ENCODE peak calls at places on chromosomes 16 and 17, in eight cellular contexts. One of them, this sample, is unnamed.

GRCh38 chr16:85253127-85253941 is 141.1 kb upstream of the CIBAR2 start:
- DNase-seq in stomach: peak
- DNase-seq in AG09309: no peak
- DNase-seq in IMR-90: peak
- DNase-seq in lower leg skin: no peak
- DNase-seq in sigmoid colon: peak
- DNase-seq in AG10803: peak
- DNase-seq in left ventricle myocardium inferior: peak
- DNase-seq in this sample: peak

GRCh38 chr16:67229906-67230808 is 3.2 kb downstream of the TMEM208 start:
- DNase-seq in stomach: no peak
- DNase-seq in AG09309: no peak
- DNase-seq in IMR-90: no peak
- DNase-seq in lower leg skin: no peak
- DNase-seq in sigmoid colon: no peak
- DNase-seq in AG10803: no peak
- DNase-seq in left ventricle myocardium inferior: no peak
- DNase-seq in this sample: no peak

GRCh38 chr16:4309833-4310266 is 6.0 kb upstream of the GLIS2 start:
- DNase-seq in stomach: peak
- DNase-seq in AG09309: no peak
- DNase-seq in IMR-90: peak
- DNase-seq in lower leg skin: no peak
- DNase-seq in sigmoid colon: peak
- DNase-seq in AG10803: peak
- DNase-seq in left ventricle myocardium inferior: peak
- DNase-seq in this sample: peak

GRCh38 chr16:15682105-15682570 is 32.1 kb downstream of the NDE1 start:
- DNase-seq in stomach: peak
- DNase-seq in AG09309: no peak
- DNase-seq in IMR-90: peak
- DNase-seq in lower leg skin: peak
- DNase-seq in sigmoid colon: no peak
- DNase-seq in AG10803: peak
- DNase-seq in left ventricle myocardium inferior: no peak
- DNase-seq in this sample: peak

GRCh38 chr16:46728804-46729203 is 19.3 kb downstream of the MYLK3 start:
- DNase-seq in stomach: no peak
- DNase-seq in AG09309: no peak
- DNase-seq in IMR-90: no peak
- DNase-seq in lower leg skin: no peak
- DNase-seq in sigmoid colon: no peak
- DNase-seq in AG10803: no peak
- DNase-seq in left ventricle myocardium inferior: no peak
- DNase-seq in this sample: no peak

GRCh38 chr16:23899869-23900268 is 64.1 kb downstream of the PRKCB start:
- DNase-seq in stomach: no peak
- DNase-seq in AG09309: no peak
- DNase-seq in IMR-90: no peak
- DNase-seq in lower leg skin: no peak
- DNase-seq in sigmoid colon: no peak
- DNase-seq in AG10803: no peak
- DNase-seq in left ventricle myocardium inferior: no peak
- DNase-seq in this sample: no peak

GRCh38 chr16:50909831-50910697 is 168.2 kb downstream of the CYLD start:
- DNase-seq in stomach: no peak
- DNase-seq in AG09309: no peak
- DNase-seq in IMR-90: no peak
- DNase-seq in lower leg skin: no peak
- DNase-seq in sigmoid colon: no peak
- DNase-seq in AG10803: no peak
- DNase-seq in left ventricle myocardium inferior: no peak
- DNase-seq in this sample: no peak

GRCh38 chr16:19138601-19139000 is 24.8 kb downstream of the ITPRIPL2 start:
- DNase-seq in stomach: peak
- DNase-seq in AG09309: no peak
- DNase-seq in IMR-90: peak
- DNase-seq in lower leg skin: peak
- DNase-seq in sigmoid colon: peak
- DNase-seq in AG10803: peak
- DNase-seq in left ventricle myocardium inferior: peak
- DNase-seq in this sample: peak

GRCh38 chr16:53905028-53905427 is 201.1 kb downstream of the FTO start:
- DNase-seq in stomach: no peak
- DNase-seq in AG09309: no peak
- DNase-seq in IMR-90: no peak
- DNase-seq in lower leg skin: no peak
- DNase-seq in sigmoid colon: no peak
- DNase-seq in AG10803: no peak
- DNase-seq in left ventricle myocardium inferior: no peak
- DNase-seq in this sample: no peak

GRCh38 chr17:75019146-75019545 is 6.7 kb downstream of the MRPL58 start:
- DNase-seq in stomach: no peak
- DNase-seq in AG09309: no peak
- DNase-seq in IMR-90: no peak
- DNase-seq in lower leg skin: no peak
- DNase-seq in sigmoid colon: no peak
- DNase-seq in AG10803: no peak
- DNase-seq in left ventricle myocardium inferior: no peak
- DNase-seq in this sample: no peak

GRCh38 chr16:15650698-15651161 is 685 bp downstream of the NDE1 start:
- DNase-seq in stomach: no peak
- DNase-seq in AG09309: no peak
- DNase-seq in IMR-90: peak
- DNase-seq in lower leg skin: no peak
- DNase-seq in sigmoid colon: no peak
- DNase-seq in AG10803: no peak
- DNase-seq in left ventricle myocardium inferior: no peak
- DNase-seq in this sample: peak

GRCh38 chr16:73166972-73167550 is 119.1 kb upstream of the ZFHX3 start:
- DNase-seq in stomach: no peak
- DNase-seq in AG09309: no peak
- DNase-seq in IMR-90: no peak
- DNase-seq in lower leg skin: no peak
- DNase-seq in sigmoid colon: no peak
- DNase-seq in AG10803: peak
- DNase-seq in left ventricle myocardium inferior: no peak
- DNase-seq in this sample: peak
- H3K4me3 ChIP-seq in stomach: no peak
- H3K4me3 ChIP-seq in AG09309: no peak
- H3K4me3 ChIP-seq in IMR-90: no peak
- H3K4me3 ChIP-seq in lower leg skin: no peak
- H3K4me3 ChIP-seq in sigmoid colon: peak
- H3K4me3 ChIP-seq in AG10803: no peak
- H3K4me3 ChIP-seq in left ventricle myocardium inferior: peak
- H3K4me3 ChIP-seq in this sample: peak

DNA sequence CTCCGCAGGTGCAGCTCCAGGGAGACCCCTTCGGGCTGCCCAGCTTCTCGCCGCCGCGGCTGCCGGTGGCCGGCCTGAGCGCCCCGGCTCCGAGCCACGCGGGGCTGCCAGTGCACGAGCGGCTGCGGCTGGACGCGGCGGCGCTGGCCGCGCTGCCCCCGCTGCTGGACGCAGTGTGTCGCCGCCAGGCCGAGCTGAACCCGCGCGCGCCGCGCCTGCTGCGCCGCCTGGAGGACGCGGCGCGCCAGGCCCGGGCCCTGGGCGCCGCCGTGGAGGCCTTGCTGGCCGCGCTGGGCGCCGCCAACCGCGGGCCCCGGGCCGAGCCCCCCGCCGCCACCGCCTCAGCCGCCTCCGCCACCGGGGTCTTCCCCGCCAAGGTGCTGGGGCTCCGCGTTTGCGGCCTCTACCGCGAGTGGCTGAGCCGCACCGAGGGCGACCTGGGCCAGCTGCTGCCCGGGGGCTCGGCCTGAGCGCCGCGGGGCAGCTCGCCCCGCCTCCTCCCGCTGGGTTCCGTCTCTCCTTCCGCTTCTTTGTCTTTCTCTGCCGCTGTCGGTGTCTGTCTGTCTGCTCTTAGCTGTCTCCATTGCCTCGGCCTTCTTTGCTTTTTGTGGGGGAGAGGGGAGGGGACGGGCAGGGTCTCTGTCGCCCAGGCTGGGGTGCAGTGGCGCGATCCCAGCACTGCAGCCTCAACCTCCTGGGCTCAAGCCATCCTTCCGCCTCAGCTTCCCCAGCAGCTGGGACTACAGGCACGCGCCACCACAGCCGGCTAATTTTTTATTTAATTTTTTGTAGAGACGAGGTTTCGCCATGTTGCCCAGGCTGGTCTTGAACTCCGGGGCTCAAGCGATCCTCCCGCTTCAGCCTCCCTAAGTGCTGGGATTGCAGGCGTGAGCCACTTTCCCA is 5.9 kb downstream of the CTF1 start:
- DNase-seq in stomach: peak
- DNase-seq in AG09309: no peak
- DNase-seq in IMR-90: peak
- DNase-seq in lower leg skin: no peak
- DNase-seq in sigmoid colon: peak
- DNase-seq in AG10803: peak
- DNase-seq in left ventricle myocardium inferior: peak
- DNase-seq in this sample: peak
- TF ChIP-seq CTCF in stomach: no peak
- TF ChIP-seq CTCF in AG09309: peak
- TF ChIP-seq CTCF in IMR-90: peak
- TF ChIP-seq CTCF in lower leg skin: no peak
- TF ChIP-seq CTCF in sigmoid colon: no peak
- TF ChIP-seq CTCF in AG10803: peak
- TF ChIP-seq CTCF in left ventricle myocardium inferior: peak
- TF ChIP-seq CTCF in this sample: peak

DNA sequence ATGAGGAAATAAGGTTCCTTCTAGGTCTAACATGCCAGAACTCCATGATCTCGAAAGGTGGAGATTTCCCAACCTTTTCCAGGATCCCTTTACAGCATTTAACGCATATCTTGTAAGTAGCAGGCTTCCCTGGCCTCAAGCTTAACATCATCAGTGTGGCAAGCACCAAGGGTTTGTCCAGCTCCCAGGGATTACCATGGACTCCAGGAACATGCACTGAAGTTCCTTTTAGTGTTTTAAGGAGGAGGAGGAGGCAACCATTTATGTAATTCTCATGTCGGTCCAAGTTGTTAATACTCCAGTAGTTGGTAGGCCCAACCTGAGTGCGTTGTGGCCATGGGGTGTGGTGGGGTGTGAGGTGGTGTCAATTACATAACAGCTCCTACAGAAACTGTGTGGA is 11.8 kb upstream of the SKAP1 start:
- DNase-seq in stomach: no peak
- DNase-seq in AG09309: no peak
- DNase-seq in IMR-90: no peak
- DNase-seq in lower leg skin: no peak
- DNase-seq in sigmoid colon: no peak
- DNase-seq in AG10803: no peak
- DNase-seq in left ventricle myocardium inferior: no peak
- DNase-seq in this sample: no peak
- H3K4me3 ChIP-seq in stomach: no peak
- H3K4me3 ChIP-seq in AG09309: no peak
- H3K4me3 ChIP-seq in IMR-90: no peak
- H3K4me3 ChIP-seq in lower leg skin: no peak
- H3K4me3 ChIP-seq in sigmoid colon: no peak
- H3K4me3 ChIP-seq in AG10803: no peak
- H3K4me3 ChIP-seq in left ventricle myocardium inferior: no peak
- H3K4me3 ChIP-seq in this sample: no peak

GRCh38 chr17:34638526-34639260 is 59.3 kb downstream of the TMEM132E start:
- DNase-seq in stomach: no peak
- DNase-seq in AG09309: no peak
- DNase-seq in IMR-90: no peak
- DNase-seq in lower leg skin: no peak
- DNase-seq in sigmoid colon: no peak
- DNase-seq in AG10803: no peak
- DNase-seq in left ventricle myocardium inferior: no peak
- DNase-seq in this sample: no peak
- TF ChIP-seq CTCF in stomach: no peak
- TF ChIP-seq CTCF in AG09309: no peak
- TF ChIP-seq CTCF in IMR-90: no peak
- TF ChIP-seq CTCF in lower leg skin: no peak
- TF ChIP-seq CTCF in sigmoid colon: no peak
- TF ChIP-seq CTCF in AG10803: no peak
- TF ChIP-seq CTCF in left ventricle myocardium inferior: peak
- TF ChIP-seq CTCF in this sample: no peak

DNA sequence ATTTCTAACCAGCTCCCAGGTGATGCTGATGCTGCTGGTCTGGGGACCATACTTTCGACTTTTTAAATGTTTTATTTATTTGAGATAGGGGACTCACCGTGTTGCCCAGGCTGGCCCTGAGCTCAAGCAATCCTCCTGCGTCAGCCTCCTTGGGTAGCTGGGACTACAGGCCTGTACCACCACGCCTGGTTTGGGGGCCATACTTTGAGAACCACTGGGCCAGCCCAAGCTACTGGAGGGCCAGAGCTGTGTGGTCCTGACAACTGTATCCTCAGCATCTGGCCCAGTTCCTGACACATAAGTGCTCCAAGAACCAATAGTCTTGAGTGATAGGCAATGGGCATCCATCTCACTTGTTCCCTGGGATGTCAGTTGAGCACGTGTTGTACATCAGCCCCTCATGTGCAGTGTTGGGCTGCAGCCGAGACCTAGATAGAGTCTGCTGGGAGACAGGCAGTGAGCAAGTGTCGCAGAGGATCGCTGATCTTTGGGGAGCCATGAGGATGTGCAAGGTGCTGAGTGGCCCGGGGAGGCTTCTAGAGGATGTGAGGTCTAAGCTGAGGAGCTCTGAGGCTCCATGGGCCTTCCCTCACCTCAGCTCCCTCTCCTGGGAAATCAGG is 1.6 kb downstream of the RMI2 start:
- DNase-seq in stomach: no peak
- DNase-seq in AG09309: no peak
- DNase-seq in IMR-90: no peak
- DNase-seq in lower leg skin: no peak
- DNase-seq in sigmoid colon: no peak
- DNase-seq in AG10803: no peak
- DNase-seq in left ventricle myocardium inferior: no peak
- DNase-seq in this sample: no peak
- H3K4me3 ChIP-seq in stomach: no peak
- H3K4me3 ChIP-seq in AG09309: no peak
- H3K4me3 ChIP-seq in IMR-90: no peak
- H3K4me3 ChIP-seq in lower leg skin: no peak
- H3K4me3 ChIP-seq in sigmoid colon: no peak
- H3K4me3 ChIP-seq in AG10803: no peak
- H3K4me3 ChIP-seq in left ventricle myocardium inferior: no peak
- H3K4me3 ChIP-seq in this sample: no peak

GRCh38 chr16:1428511-1428910 is 2.4 kb upstream of the PERCC1 start:
- DNase-seq in stomach: no peak
- DNase-seq in AG09309: no peak
- DNase-seq in IMR-90: no peak
- DNase-seq in lower leg skin: no peak
- DNase-seq in sigmoid colon: no peak
- DNase-seq in AG10803: no peak
- DNase-seq in left ventricle myocardium inferior: no peak
- DNase-seq in this sample: peak
- TF ChIP-seq CTCF in stomach: no peak
- TF ChIP-seq CTCF in AG09309: peak
- TF ChIP-seq CTCF in IMR-90: peak
- TF ChIP-seq CTCF in lower leg skin: no peak
- TF ChIP-seq CTCF in sigmoid colon: no peak
- TF ChIP-seq CTCF in AG10803: peak
- TF ChIP-seq CTCF in left ventricle myocardium inferior: peak
- TF ChIP-seq CTCF in this sample: peak

GRCh38 chr16:8859913-8860881 is 8.6 kb downstream of the CARHSP1 start:
- DNase-seq in stomach: peak
- DNase-seq in AG09309: no peak
- DNase-seq in IMR-90: peak
- DNase-seq in lower leg skin: no peak
- DNase-seq in sigmoid colon: peak
- DNase-seq in AG10803: peak
- DNase-seq in left ventricle myocardium inferior: peak
- DNase-seq in this sample: peak
- H3K4me3 ChIP-seq in stomach: peak
- H3K4me3 ChIP-seq in AG09309: no peak
- H3K4me3 ChIP-seq in IMR-90: no peak
- H3K4me3 ChIP-seq in lower leg skin: no peak
- H3K4me3 ChIP-seq in sigmoid colon: no peak
- H3K4me3 ChIP-seq in AG10803: no peak
- H3K4me3 ChIP-seq in left ventricle myocardium inferior: peak
- H3K4me3 ChIP-seq in this sample: no peak